ENCODE peak calls at places on chromosome X, in six cellular contexts. T is Caco-2, J is mammary epithelial cell, C is suprapubic skin, L is heart right ventricle, D is GM12878. V is an unnamed sample.

GRCh38 chrX:71618787-71619186 is 476 bp upstream of the CXCR3 start:
- DNase-seq in T (no peak), J (no peak), C (no peak), L (no peak), D (no peak), V (no peak)

GRCh38 chrX:63754141-63754859 is 30.7 kb downstream of the ARHGEF9 start:
- DNase-seq in T (no peak), J (peak; percentile 29), C (peak; percentile 55), L (no peak), D (no peak), V (peak; percentile 44)

GRCh38 chrX:28312259-28312658 is 275.0 kb upstream of the IL1RAPL1 start:
- DNase-seq in T (no peak), J (no peak), C (no peak), L (no peak), D (no peak), V (no peak)

GRCh38 chrX:101347859-101348451 is 587 bp downstream of the TIMM8A start:
- DNase-seq in T (no peak), J (peak; percentile 15), C (no peak), L (peak; percentile 2), D (no peak), V (no peak)

GRCh38 chrX:24245201-24245600 is 68.7 kb downstream of the SUPT20HL2 start:
- DNase-seq in T (no peak), J (peak; percentile 46), C (no peak), L (no peak), D (no peak), V (no peak)

GRCh38 chrX:37330642-37331041 is 18.5 kb upstream of the PRRG1 start:
- DNase-seq in T (no peak), J (no peak), C (no peak), L (no peak), D (no peak), V (no peak)

GRCh38 chrX:8044861-8045434 is 117.7 kb upstream of the PNPLA4 start:
- DNase-seq in T (no peak), J (peak; percentile 11), C (no peak), L (no peak), D (no peak), V (peak; percentile 6)

GRCh38 chrX:85244411-85245210 is 820 bp downstream of the ZNF711 start:
- DNase-seq in T (no peak), J (peak; percentile 2), C (no peak), L (no peak), D (no peak), V (peak; percentile 65)

GRCh38 chrX:49053223-49054072 is 5.4 kb upstream of the CCDC120 start:
- DNase-seq in T (peak; percentile 80), J (no peak), C (no peak), L (no peak), D (no peak), V (peak; percentile 92)

GRCh38 chrX:34341814-34342213 is 209.7 kb upstream of the FAM47A start:
- DNase-seq in T (no peak), J (no peak), C (no peak), L (no peak), D (no peak), V (no peak)

GRCh38 chrX:97524997-97525396 is 641.3 kb downstream of the RPA4 start:
- DNase-seq in T (no peak), J (no peak), C (no peak), L (no peak), D (no peak), V (no peak)

GRCh38 chrX:111270339-111270738 is at the start of gene CAPN6:
- DNase-seq in T (peak; percentile 32), J (peak; percentile 55), C (no peak), L (no peak), D (no peak), V (no peak)

GRCh38 chrX:14997271-14997670 is 124.0 kb downstream of the MOSPD2 start:
- DNase-seq in T (no peak), J (no peak), C (no peak), L (no peak), D (no peak), V (no peak)

DNA sequence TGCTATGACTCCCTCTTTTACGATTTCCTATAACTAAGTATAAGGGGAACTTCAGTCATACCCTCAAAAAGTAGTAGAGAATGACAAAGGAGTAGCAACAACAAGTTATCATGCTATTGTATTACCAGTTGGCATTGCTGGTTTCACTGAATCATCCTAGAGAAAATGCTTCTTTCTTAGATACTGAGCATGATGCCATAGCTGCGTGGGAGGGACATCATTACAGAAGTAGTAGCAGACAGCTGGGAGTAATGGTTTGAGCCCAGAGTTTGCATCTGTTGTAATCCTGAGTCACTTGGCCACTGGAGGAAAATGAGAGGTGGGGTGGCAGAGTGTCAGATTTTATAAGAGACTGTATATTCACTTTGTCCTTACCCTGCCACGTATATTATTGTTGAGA is 38.6 kb downstream of the MTMR1 start:
- DNase-seq in T (no peak), J (peak; percentile 90), C (no peak), L (peak; percentile 4), D (no peak), V (peak; percentile 90)
- H3K36me3 ChIP-seq in T (no peaks in the 10 kb centered on the region), J (peaks cover 2% of the 10 kb centered on the region), C (peaks cover 32% of the 10 kb centered on the region), L (peaks cover 89% of the 10 kb centered on the region), D (no peaks in the 10 kb centered on the region), V (peaks cover 17% of the 10 kb centered on the region)

GRCh38 chrX:152927858-152928760 is 30.2 kb downstream of the ZNF185 start:
- DNase-seq in T (no peak), J (no peak), C (no peak), L (no peak), D (no peak), V (no peak)

GRCh38 chrX:152925835-152926234 is 28.0 kb downstream of the ZNF185 start:
- DNase-seq in T (no peak), J (no peak), C (no peak), L (no peak), D (no peak), V (no peak)

GRCh38 chrX:152926923-152927322 is 29.1 kb downstream of the ZNF185 start:
- DNase-seq in T (no peak), J (no peak), C (no peak), L (no peak), D (no peak), V (no peak)

GRCh38 chrX:152928761-152929400 is 31.0 kb downstream of the ZNF185 start:
- DNase-seq in T (no peak), J (no peak), C (no peak), L (no peak), D (no peak), V (no peak)

DNA sequence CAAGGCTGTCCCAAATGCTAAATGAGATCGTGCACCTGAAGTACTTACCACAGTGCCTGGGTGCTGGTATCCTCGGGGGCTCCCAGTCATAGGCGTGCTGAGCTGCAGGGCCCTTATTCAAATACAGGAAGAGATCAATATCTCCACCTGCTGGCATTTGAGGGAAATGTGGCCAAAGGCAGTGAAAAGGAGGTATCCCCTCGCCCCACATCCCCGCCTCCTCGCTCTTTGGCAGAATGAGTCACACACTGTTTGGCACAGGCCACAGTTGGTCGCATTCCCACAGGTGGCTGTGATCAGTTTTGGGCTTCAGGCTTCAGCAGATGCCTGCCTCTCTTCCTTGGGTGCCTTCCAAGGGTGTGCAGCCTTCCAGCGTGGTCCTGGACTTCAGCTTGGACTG is 28.4 kb downstream of the ZNF185 start:
- DNase-seq in T (peak; percentile 59), J (peak; percentile 68), C (no peak), L (no peak), D (no peak), V (peak; percentile 94)
- H3K4me3 ChIP-seq in T (no peak overlapping the region), J (no peak overlapping the region), C (no peak overlapping the region), L (no peak overlapping the region), D (no peak overlapping the region), V (no peak overlapping the region)

GRCh38 chrX:39766085-39766726 is 331.6 kb downstream of the BCOR start:
- DNase-seq in T (peak; percentile 47), J (no peak), C (no peak), L (no peak), D (no peak), V (no peak)
- TF ChIP-seq CTCF in T (no peak), J (no peak), C (no peak), L (no peak), D (no peak), V (no peak)

DNA sequence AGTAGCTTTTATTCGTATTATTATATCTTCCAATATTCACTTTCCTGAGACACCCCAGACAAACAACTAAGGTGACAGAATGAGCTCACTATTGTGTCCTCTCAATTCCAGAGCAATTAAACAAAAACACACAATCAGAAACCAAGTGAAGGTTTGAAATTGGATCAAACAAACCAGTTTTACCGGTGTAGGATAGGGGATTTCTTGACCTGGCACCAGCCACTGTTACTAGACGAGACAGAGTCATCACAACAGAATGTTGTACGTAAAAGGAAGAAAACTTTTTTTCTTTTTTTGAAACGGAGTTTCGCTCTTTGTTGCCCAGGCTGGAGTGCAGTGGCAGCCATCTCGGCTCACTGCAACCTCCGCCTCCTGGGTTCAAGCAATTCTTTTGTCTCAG is 43.7 kb downstream of the LDOC1 start:
- DNase-seq in T (no peak), J (peak; percentile 50), C (no peak), L (no peak), D (no peak), V (no peak)
- H3K36me3 ChIP-seq in T (no peaks in the 10 kb centered on the region), J (no peaks in the 10 kb centered on the region), C (no peaks in the 10 kb centered on the region), L (no peaks in the 10 kb centered on the region), D (no peaks in the 10 kb centered on the region), V (no peaks in the 10 kb centered on the region)

DNA sequence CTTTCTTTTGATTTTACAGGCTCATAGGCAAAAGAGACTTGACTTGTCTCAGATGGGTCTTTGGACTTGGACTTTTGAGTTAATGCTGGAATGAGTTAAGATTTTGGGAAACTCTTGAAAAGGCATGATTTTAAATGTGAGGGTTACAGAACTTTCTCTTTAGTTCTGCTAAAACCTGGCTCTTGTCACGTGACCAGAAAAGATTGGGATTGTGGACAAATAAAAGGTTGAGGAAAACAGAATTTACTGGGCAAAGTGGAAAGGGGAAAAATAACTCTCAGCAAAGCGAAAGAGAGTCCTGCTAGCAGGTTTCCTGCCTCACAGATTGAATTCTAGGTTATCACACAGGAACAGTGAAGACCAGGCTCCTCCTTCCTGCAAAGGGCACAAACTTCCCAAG is 114.0 kb downstream of the SPANXN4 start:
- DNase-seq in T (no peak), J (no peak), C (no peak), L (no peak), D (no peak), V (no peak)
- H3K4me3 ChIP-seq in T (no peak overlapping the region), J (no peak overlapping the region), C (no peak overlapping the region), L (no peak overlapping the region), D (no peak overlapping the region), V (no peak overlapping the region)

GRCh38 chrX:45850197-45850774 is 649.6 kb upstream of the DIPK2B start:
- DNase-seq in T (peak; percentile 42), J (peak; percentile 46), C (no peak), L (peak; percentile 2), D (no peak), V (no peak)
- TF ChIP-seq CTCF in T (no peak), J (no peak), C (no peak), L (no peak), D (no peak), V (no peak)

GRCh38 chrX:50711907-50712306 is 102.1 kb downstream of the SHROOM4 start:
- DNase-seq in T (no peak), J (no peak), C (no peak), L (no peak), D (no peak), V (no peak)
- H3K36me3 ChIP-seq in T (no peaks in the 10 kb centered on the region), J (no peaks in the 10 kb centered on the region), C (no peaks in the 10 kb centered on the region), L (no peaks in the 10 kb centered on the region), D (no peaks in the 10 kb centered on the region), V (no peaks in the 10 kb centered on the region)

GRCh38 chrX:131741103-131741581 is 197.3 kb downstream of the OR13H1 start:
- DNase-seq in T (no peak), J (peak; percentile 79), C (no peak), L (no peak), D (peak; percentile 87), V (no peak)

GRCh38 chrX:131745942-131746489 is 202.1 kb downstream of the OR13H1 start:
- DNase-seq in T (no peak), J (no peak), C (no peak), L (no peak), D (peak; percentile 56), V (no peak)

GRCh38 chrX:131747173-131747572 is 203.3 kb downstream of the OR13H1 start:
- DNase-seq in T (no peak), J (peak; percentile 81), C (no peak), L (peak; percentile 8), D (peak; percentile 98), V (peak; percentile 77)

GRCh38 chrX:131746491-131746968 is 202.7 kb downstream of the OR13H1 start:
- DNase-seq in T (no peak), J (peak; percentile 79), C (no peak), L (peak; percentile 8), D (peak; percentile 87), V (peak; percentile 66)
- H3K4me3 ChIP-seq in T (no peak overlapping the region), J (peak overlapping the region; percentile 54), C (no peak overlapping the region), L (no peak overlapping the region), D (peak overlapping the region; percentile 63), V (peak overlapping the region; percentile 78)